ENCODE peak calls at places on chromosomes 12 and 14, in ten cellular contexts. One of them, this sample, is unnamed.

GRCh38 chr14:51285102-51285501 is 45.1 kb downstream of the TMX1 start:
- DNase-seq in tibial nerve: no peak
- DNase-seq in RPMI7951: no peak
- DNase-seq in heart right ventricle: no peak
- DNase-seq in ACHN: no peak
- DNase-seq in body of pancreas: no peak
- DNase-seq in uterus: no peak
- DNase-seq in stimulated activated CD4-positive, alpha-beta T cell treated with anti-CD3 and anti-CD28 coated beads, Interleukin-2, amount 100 ng/mL, for 24 hours: no peak
- DNase-seq in A549: no peak
- DNase-seq in GM04504: no peak
- DNase-seq in this sample: no peak

GRCh38 chr12:13210543-13211190 is 14.1 kb downstream of the EMP1 start:
- DNase-seq in stimulated activated CD4-positive, alpha-beta T cell treated with anti-CD3 and anti-CD28 coated beads, Interleukin-2, amount 100 ng/mL, for 24 hours: no peak
- DNase-seq in tibial nerve: no peak
- DNase-seq in heart right ventricle: no peak
- DNase-seq in RPMI7951: no peak
- DNase-seq in ACHN: no peak
- DNase-seq in A549: no peak
- DNase-seq in body of pancreas: no peak
- DNase-seq in GM04504: no peak
- DNase-seq in uterus: no peak
- DNase-seq in this sample: peak; percentile 41

GRCh38 chr14:83556746-83557460 is 1973.0 kb upstream of the FLRT2 start:
- DNase-seq in heart right ventricle: no peak
- DNase-seq in stimulated activated CD4-positive, alpha-beta T cell treated with anti-CD3 and anti-CD28 coated beads, Interleukin-2, amount 100 ng/mL, for 24 hours: no peak
- DNase-seq in GM04504: peak; percentile 24
- DNase-seq in ACHN: peak; percentile 44
- DNase-seq in uterus: no peak
- DNase-seq in tibial nerve: no peak
- DNase-seq in body of pancreas: no peak
- DNase-seq in A549: no peak
- DNase-seq in RPMI7951: peak; percentile 63
- DNase-seq in this sample: no peak

GRCh38 chr12:121786441-121786825 is 7.1 kb downstream of the RHOF start:
- DNase-seq in stimulated activated CD4-positive, alpha-beta T cell treated with anti-CD3 and anti-CD28 coated beads, Interleukin-2, amount 100 ng/mL, for 24 hours: peak; percentile 56
- DNase-seq in GM04504: peak; percentile 88
- DNase-seq in body of pancreas: peak; percentile 70
- DNase-seq in ACHN: peak; percentile 97
- DNase-seq in tibial nerve: no peak
- DNase-seq in RPMI7951: peak; percentile 91
- DNase-seq in A549: peak; percentile 76
- DNase-seq in heart right ventricle: no peak
- DNase-seq in uterus: no peak
- DNase-seq in this sample: no peak

GRCh38 chr12:51009038-51009437 is 17.1 kb downstream of the SLC11A2 start:
- DNase-seq in heart right ventricle: peak; percentile 47
- DNase-seq in tibial nerve: peak; percentile 28
- DNase-seq in body of pancreas: peak; percentile 41
- DNase-seq in uterus: no peak
- DNase-seq in stimulated activated CD4-positive, alpha-beta T cell treated with anti-CD3 and anti-CD28 coated beads, Interleukin-2, amount 100 ng/mL, for 24 hours: peak; percentile 45
- DNase-seq in A549: no peak
- DNase-seq in ACHN: peak; percentile 83
- DNase-seq in GM04504: no peak
- DNase-seq in RPMI7951: peak; percentile 51
- DNase-seq in this sample: no peak

GRCh38 chr12:108418162-108418561 is 79.1 kb upstream of the CMKLR1 start:
- DNase-seq in uterus: no peak
- DNase-seq in A549: no peak
- DNase-seq in RPMI7951: peak; percentile 72
- DNase-seq in ACHN: no peak
- DNase-seq in stimulated activated CD4-positive, alpha-beta T cell treated with anti-CD3 and anti-CD28 coated beads, Interleukin-2, amount 100 ng/mL, for 24 hours: no peak
- DNase-seq in tibial nerve: no peak
- DNase-seq in heart right ventricle: no peak
- DNase-seq in body of pancreas: no peak
- DNase-seq in GM04504: no peak
- DNase-seq in this sample: no peak

GRCh38 chr12:3381059-3382047 is 109.7 kb upstream of the PRMT8 start:
- DNase-seq in ACHN: no peak
- DNase-seq in heart right ventricle: no peak
- DNase-seq in uterus: no peak
- DNase-seq in GM04504: no peak
- DNase-seq in stimulated activated CD4-positive, alpha-beta T cell treated with anti-CD3 and anti-CD28 coated beads, Interleukin-2, amount 100 ng/mL, for 24 hours: no peak
- DNase-seq in tibial nerve: no peak
- DNase-seq in A549: no peak
- DNase-seq in body of pancreas: peak; percentile 50
- DNase-seq in RPMI7951: peak; percentile 34
- DNase-seq in this sample: peak; percentile 26

GRCh38 chr14:30798516-30798915 is 75.8 kb upstream of the COCH start:
- DNase-seq in GM04504: no peak
- DNase-seq in stimulated activated CD4-positive, alpha-beta T cell treated with anti-CD3 and anti-CD28 coated beads, Interleukin-2, amount 100 ng/mL, for 24 hours: no peak
- DNase-seq in uterus: no peak
- DNase-seq in RPMI7951: no peak
- DNase-seq in body of pancreas: no peak
- DNase-seq in tibial nerve: no peak
- DNase-seq in ACHN: no peak
- DNase-seq in A549: no peak
- DNase-seq in heart right ventricle: no peak
- DNase-seq in this sample: no peak

GRCh38 chr12:114933428-114934160 is 249.6 kb upstream of the TBX3 start:
- DNase-seq in RPMI7951: peak; percentile 99
- DNase-seq in A549: peak; percentile 90
- DNase-seq in uterus: no peak
- DNase-seq in ACHN: peak; percentile 97
- DNase-seq in tibial nerve: no peak
- DNase-seq in heart right ventricle: no peak
- DNase-seq in body of pancreas: no peak
- DNase-seq in GM04504: peak; percentile 91
- DNase-seq in stimulated activated CD4-positive, alpha-beta T cell treated with anti-CD3 and anti-CD28 coated beads, Interleukin-2, amount 100 ng/mL, for 24 hours: no peak
- DNase-seq in this sample: no peak

GRCh38 chr12:19800884-19801283 is 361.6 kb downstream of the AEBP2 start:
- DNase-seq in GM04504: no peak
- DNase-seq in RPMI7951: no peak
- DNase-seq in tibial nerve: no peak
- DNase-seq in stimulated activated CD4-positive, alpha-beta T cell treated with anti-CD3 and anti-CD28 coated beads, Interleukin-2, amount 100 ng/mL, for 24 hours: no peak
- DNase-seq in heart right ventricle: no peak
- DNase-seq in body of pancreas: no peak
- DNase-seq in ACHN: no peak
- DNase-seq in uterus: no peak
- DNase-seq in A549: no peak
- DNase-seq in this sample: no peak

GRCh38 chr12:31756977-31757420 is 28.2 kb upstream of the AMN1 start:
- DNase-seq in A549: no peak
- DNase-seq in body of pancreas: no peak
- DNase-seq in tibial nerve: no peak
- DNase-seq in RPMI7951: peak; percentile 59
- DNase-seq in uterus: no peak
- DNase-seq in heart right ventricle: no peak
- DNase-seq in stimulated activated CD4-positive, alpha-beta T cell treated with anti-CD3 and anti-CD28 coated beads, Interleukin-2, amount 100 ng/mL, for 24 hours: no peak
- DNase-seq in GM04504: no peak
- DNase-seq in ACHN: peak; percentile 71
- DNase-seq in this sample: no peak

GRCh38 chr12:109126781-109127180 is 10.4 kb downstream of the ACACB start:
- DNase-seq in heart right ventricle: no peak
- DNase-seq in GM04504: no peak
- DNase-seq in uterus: no peak
- DNase-seq in ACHN: no peak
- DNase-seq in body of pancreas: no peak
- DNase-seq in A549: no peak
- DNase-seq in tibial nerve: no peak
- DNase-seq in stimulated activated CD4-positive, alpha-beta T cell treated with anti-CD3 and anti-CD28 coated beads, Interleukin-2, amount 100 ng/mL, for 24 hours: no peak
- DNase-seq in RPMI7951: no peak
- DNase-seq in this sample: no peak

This sample was measured in left kidney.